ENCODE peak calls at places on chromosome 2, in seven cellular contexts. One of them, this sample, is unnamed.

GRCh38 chr2:149049142-149049541 is 10.6 kb downstream of the LYPD6B start:
- DNase-seq in Kasumi-1: no peak
- DNase-seq in pancreas: no peak
- DNase-seq in stimulated activated CD4-positive, alpha-beta T cell treated with anti-CD3 and anti-CD28 coated beads, Interleukin-12 subunit alpha, Interleukin-12 subunit beta, amount 100 ng/mL, for 4 hours: no peak
- DNase-seq in stimulated activated CD8-positive, alpha-beta memory T cell treated with anti-CD3 and anti-CD28 coated beads, Interleukin-4, amount 100 ng/mL, for 4 hours: no peak
- DNase-seq in cardiac fibroblast: no peak
- DNase-seq in ecto neural progenitor cell: no peak
- DNase-seq in this sample: no peak

GRCh38 chr2:196591621-196592022 is 47.9 kb upstream of the CCDC150 start:
- DNase-seq in Kasumi-1: no peak
- DNase-seq in pancreas: no peak
- DNase-seq in stimulated activated CD4-positive, alpha-beta T cell treated with anti-CD3 and anti-CD28 coated beads, Interleukin-12 subunit alpha, Interleukin-12 subunit beta, amount 100 ng/mL, for 4 hours: no peak
- DNase-seq in stimulated activated CD8-positive, alpha-beta memory T cell treated with anti-CD3 and anti-CD28 coated beads, Interleukin-4, amount 100 ng/mL, for 4 hours: no peak
- DNase-seq in cardiac fibroblast: no peak
- DNase-seq in ecto neural progenitor cell: no peak
- DNase-seq in this sample: no peak

GRCh38 chr2:223700221-223700620 is 98.1 kb upstream of the SCG2 start:
- DNase-seq in Kasumi-1: no peak
- DNase-seq in pancreas: no peak
- DNase-seq in stimulated activated CD4-positive, alpha-beta T cell treated with anti-CD3 and anti-CD28 coated beads, Interleukin-12 subunit alpha, Interleukin-12 subunit beta, amount 100 ng/mL, for 4 hours: no peak
- DNase-seq in stimulated activated CD8-positive, alpha-beta memory T cell treated with anti-CD3 and anti-CD28 coated beads, Interleukin-4, amount 100 ng/mL, for 4 hours: no peak
- DNase-seq in cardiac fibroblast: no peak
- DNase-seq in ecto neural progenitor cell: no peak
- DNase-seq in this sample: no peak

GRCh38 chr2:8583400-8584173 is 98.3 kb upstream of the ID2 start:
- DNase-seq in Kasumi-1: peak; percentile 97
- DNase-seq in pancreas: peak; percentile 99
- DNase-seq in stimulated activated CD4-positive, alpha-beta T cell treated with anti-CD3 and anti-CD28 coated beads, Interleukin-12 subunit alpha, Interleukin-12 subunit beta, amount 100 ng/mL, for 4 hours: peak; percentile 73
- DNase-seq in stimulated activated CD8-positive, alpha-beta memory T cell treated with anti-CD3 and anti-CD28 coated beads, Interleukin-4, amount 100 ng/mL, for 4 hours: peak; percentile 55
- DNase-seq in cardiac fibroblast: peak; percentile 56
- DNase-seq in ecto neural progenitor cell: peak; percentile 81
- DNase-seq in this sample: peak; percentile 75

GRCh38 chr2:24262571-24262970 is 87.7 kb downstream of the FAM228A start:
- DNase-seq in Kasumi-1: no peak
- DNase-seq in pancreas: no peak
- DNase-seq in stimulated activated CD4-positive, alpha-beta T cell treated with anti-CD3 and anti-CD28 coated beads, Interleukin-12 subunit alpha, Interleukin-12 subunit beta, amount 100 ng/mL, for 4 hours: no peak
- DNase-seq in stimulated activated CD8-positive, alpha-beta memory T cell treated with anti-CD3 and anti-CD28 coated beads, Interleukin-4, amount 100 ng/mL, for 4 hours: no peak
- DNase-seq in cardiac fibroblast: peak; percentile 45
- DNase-seq in ecto neural progenitor cell: no peak
- DNase-seq in this sample: no peak

GRCh38 chr2:10584843-10585475 is 104.8 kb downstream of the NOL10 start:
- DNase-seq in Kasumi-1: no peak
- DNase-seq in pancreas: no peak
- DNase-seq in stimulated activated CD4-positive, alpha-beta T cell treated with anti-CD3 and anti-CD28 coated beads, Interleukin-12 subunit alpha, Interleukin-12 subunit beta, amount 100 ng/mL, for 4 hours: no peak
- DNase-seq in stimulated activated CD8-positive, alpha-beta memory T cell treated with anti-CD3 and anti-CD28 coated beads, Interleukin-4, amount 100 ng/mL, for 4 hours: no peak
- DNase-seq in cardiac fibroblast: peak; percentile 73
- DNase-seq in ecto neural progenitor cell: no peak
- DNase-seq in this sample: no peak

GRCh38 chr2:41723531-41723930 is 324.3 kb upstream of the PKDCC start:
- DNase-seq in Kasumi-1: no peak
- DNase-seq in pancreas: no peak
- DNase-seq in stimulated activated CD4-positive, alpha-beta T cell treated with anti-CD3 and anti-CD28 coated beads, Interleukin-12 subunit alpha, Interleukin-12 subunit beta, amount 100 ng/mL, for 4 hours: no peak
- DNase-seq in stimulated activated CD8-positive, alpha-beta memory T cell treated with anti-CD3 and anti-CD28 coated beads, Interleukin-4, amount 100 ng/mL, for 4 hours: no peak
- DNase-seq in cardiac fibroblast: no peak
- DNase-seq in ecto neural progenitor cell: no peak
- DNase-seq in this sample: no peak

GRCh38 chr2:218805627-218806026 is 23.7 kb downstream of the CYP27A1 start:
- DNase-seq in Kasumi-1: no peak
- DNase-seq in pancreas: no peak
- DNase-seq in stimulated activated CD4-positive, alpha-beta T cell treated with anti-CD3 and anti-CD28 coated beads, Interleukin-12 subunit alpha, Interleukin-12 subunit beta, amount 100 ng/mL, for 4 hours: no peak
- DNase-seq in stimulated activated CD8-positive, alpha-beta memory T cell treated with anti-CD3 and anti-CD28 coated beads, Interleukin-4, amount 100 ng/mL, for 4 hours: no peak
- DNase-seq in cardiac fibroblast: peak; percentile 41
- DNase-seq in ecto neural progenitor cell: no peak
- DNase-seq in this sample: no peak

GRCh38 chr2:134244587-134244986 is 9.3 kb upstream of the MGAT5 start:
- DNase-seq in Kasumi-1: no peak
- DNase-seq in pancreas: no peak
- DNase-seq in stimulated activated CD4-positive, alpha-beta T cell treated with anti-CD3 and anti-CD28 coated beads, Interleukin-12 subunit alpha, Interleukin-12 subunit beta, amount 100 ng/mL, for 4 hours: no peak
- DNase-seq in stimulated activated CD8-positive, alpha-beta memory T cell treated with anti-CD3 and anti-CD28 coated beads, Interleukin-4, amount 100 ng/mL, for 4 hours: no peak
- DNase-seq in cardiac fibroblast: no peak
- DNase-seq in ecto neural progenitor cell: no peak
- DNase-seq in this sample: no peak

GRCh38 chr2:74887445-74887951 is 53.6 kb downstream of the HK2 start:
- DNase-seq in Kasumi-1: no peak
- DNase-seq in pancreas: no peak
- DNase-seq in stimulated activated CD4-positive, alpha-beta T cell treated with anti-CD3 and anti-CD28 coated beads, Interleukin-12 subunit alpha, Interleukin-12 subunit beta, amount 100 ng/mL, for 4 hours: no peak
- DNase-seq in stimulated activated CD8-positive, alpha-beta memory T cell treated with anti-CD3 and anti-CD28 coated beads, Interleukin-4, amount 100 ng/mL, for 4 hours: no peak
- DNase-seq in cardiac fibroblast: peak; percentile 80
- DNase-seq in ecto neural progenitor cell: no peak
- DNase-seq in this sample: no peak

This sample was measured in frontal cortex.